ENCODE peak calls at places on chromosomes 12 and 14, in five cellular contexts. Q is tibial nerve, C is adrenal gland, F is fibroblast of mammary gland, V is OCI-LY7. I is an unnamed sample.

GRCh38 chr14:71703477-71703876 is 228.8 kb upstream of the RGS6 start:
- DNase-seq in Q (no peak), C (no peak), F (peak), V (no peak), I (no peak)

GRCh38 chr12:117039891-117040309 is 59.3 kb downstream of the TESC start:
- DNase-seq in Q (no peak), C (peak), F (no peak), V (no peak), I (no peak)

GRCh38 chr12:111394480-111394879 is 11.2 kb upstream of the SH2B3 start:
- DNase-seq in Q (no peak), C (no peak), F (no peak), V (no peak), I (no peak)

GRCh38 chr12:106976013-106976658 is 10.8 kb downstream of the MTERF2 start:
- DNase-seq in Q (no peak), C (no peak), F (peak), V (no peak), I (no peak)

GRCh38 chr12:105445261-105446015 is 114.9 kb downstream of the C12orf75 start:
- DNase-seq in Q (no peak), C (no peak), F (no peak), V (no peak), I (no peak)

GRCh38 chr14:60328588-60328987 is 79.6 kb downstream of the PPM1A start:
- DNase-seq in Q (no peak), C (no peak), F (no peak), V (peak), I (no peak)

GRCh38 chr12:108270035-108270840 is 68.9 kb downstream of the CMKLR1 start:
- DNase-seq in Q (no peak), C (no peak), F (no peak), V (no peak), I (no peak)

GRCh38 chr12:57735198-57735855 is 3.2 kb downstream of the AGAP2 start:
- DNase-seq in Q (no peak), C (no peak), F (no peak), V (no peak), I (no peak)

GRCh38 chr12:120649442-120650248 is 9.2 kb downstream of the CABP1 start:
- DNase-seq in Q (no peak), C (no peak), F (no peak), V (no peak), I (no peak)

GRCh38 chr12:126437934-126438333 is 1372.7 kb downstream of the AACS start:
- DNase-seq in Q (no peak), C (no peak), F (no peak), V (no peak), I (no peak)

GRCh38 chr12:47602949-47603558 is 102.8 kb downstream of the RPAP3 start:
- DNase-seq in Q (no peak), C (no peak), F (no peak), V (no peak), I (no peak)

GRCh38 chr12:120013659-120014380 is 24.8 kb downstream of the BICDL1 start:
- DNase-seq in Q (no peak), C (no peak), F (no peak), V (no peak), I (no peak)

GRCh38 chr12:92021665-92022033 is 124.0 kb downstream of the BTG1 start:
- DNase-seq in Q (no peak), C (no peak), F (no peak), V (no peak), I (no peak)

GRCh38 chr14:52059614-52060013 is 9.2 kb downstream of the NID2 start:
- DNase-seq in Q (no peak), C (no peak), F (no peak), V (no peak), I (no peak)

GRCh38 chr12:51269174-51270066 is 795 bp downstream of the SMAGP start:
- DNase-seq in Q (no peak), C (peak), F (peak), V (peak), I (peak)

GRCh38 chr14:30158299-30158698 is 230.7 kb upstream of the PRKD1 start:
- DNase-seq in Q (no peak), C (no peak), F (no peak), V (no peak), I (no peak)
- TF ChIP-seq CTCF in Q (no peak), C (no peak), F (no peak), V (no peak), I (no peak)

GRCh38 chr12:19573866-19574265 is 134.6 kb downstream of the AEBP2 start:
- DNase-seq in Q (no peak), C (no peak), F (no peak), V (no peak), I (no peak)

GRCh38 chr12:19576421-19576925 is 137.2 kb downstream of the AEBP2 start:
- DNase-seq in Q (no peak), C (no peak), F (no peak), V (no peak), I (no peak)

GRCh38 chr12:19575307-19576243 is 136.3 kb downstream of the AEBP2 start:
- DNase-seq in Q (no peak), C (peak), F (peak), V (no peak), I (peak)

GRCh38 chr12:19572920-19573558 is 133.7 kb downstream of the AEBP2 start:
- DNase-seq in Q (no peak), C (peak), F (peak), V (peak), I (no peak)

GRCh38 chr12:19574606-19575005 is 135.3 kb downstream of the AEBP2 start:
- DNase-seq in Q (no peak), C (no peak), F (no peak), V (peak), I (no peak)
- TF ChIP-seq CTCF in Q (no peak), C (no peak), F (peak), V (peak), I (no peak)

DNA sequence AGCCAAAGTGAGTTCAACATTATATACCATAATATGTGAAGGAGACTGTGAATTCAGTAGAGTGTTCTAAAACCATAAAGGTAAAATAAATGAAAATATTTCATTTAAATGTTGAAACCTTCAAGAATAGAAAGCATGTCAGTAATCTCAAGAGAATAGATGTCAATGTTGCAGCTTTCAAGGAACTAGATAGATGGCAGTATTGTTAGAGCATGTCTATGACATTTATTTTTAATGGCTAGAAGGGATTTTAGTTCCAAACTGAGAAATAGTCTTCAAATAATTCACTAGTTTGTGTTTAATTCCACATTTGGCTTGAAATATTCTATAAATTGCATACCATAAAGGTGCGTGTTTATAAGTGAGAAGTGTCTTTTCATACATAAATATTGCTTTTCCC is 326.5 kb downstream of the FLRT2 start:
- DNase-seq in Q (no peak), C (no peak), F (peak), V (no peak), I (no peak)
- TF ChIP-seq CTCF in Q (peak), C (no peak), F (peak), V (peak), I (no peak)

DNA sequence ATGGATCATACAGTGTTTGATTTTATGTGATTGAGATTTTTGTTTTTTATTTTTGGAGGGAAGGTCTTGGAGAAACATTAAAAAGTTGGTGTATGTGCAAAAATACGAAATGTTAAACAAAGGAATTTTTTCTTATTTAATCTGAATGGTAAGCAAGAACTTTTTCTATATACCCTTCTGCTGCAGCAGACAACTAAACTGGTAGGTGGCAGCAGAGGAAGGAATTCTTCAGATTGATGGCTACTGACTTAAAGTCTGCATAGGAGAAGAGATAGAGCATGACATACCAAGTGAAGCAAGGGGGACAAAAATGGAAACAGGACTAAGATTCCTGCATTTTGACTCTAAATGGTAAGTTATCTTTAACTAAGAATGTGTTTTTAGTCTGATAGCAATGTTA is 42.0 kb upstream of the A2ML1 start:
- DNase-seq in Q (no peak), C (no peak), F (peak), V (peak), I (no peak)
- TF ChIP-seq CTCF in Q (peak), C (peak), F (peak), V (peak), I (peak)

GRCh38 chr14:104135121-104135903 is 3.1 kb upstream of the KIF26A start:
- DNase-seq in Q (no peak), C (no peak), F (peak), V (no peak), I (no peak)
- TF ChIP-seq CTCF in Q (no peak), C (no peak), F (no peak), V (peak), I (no peak)

GRCh38 chr12:116009805-116010204 is 267.7 kb downstream of the MED13L start:
- DNase-seq in Q (no peak), C (no peak), F (peak), V (no peak), I (no peak)
- TF ChIP-seq CTCF in Q (no peak), C (no peak), F (peak), V (peak), I (peak)

I was measured in mesothelial cell of epicardium.